ENCODE peak calls at places on chromosomes 13 and 19, in five cellular contexts. J is stimulated activated CD4-positive, alpha-beta T cell treated with anti-CD3 and anti-CD28 coated beads, TNF-alpha, amount 100 ng/mL, for 4 hours; O is activated effector memory CD4-positive, alpha-beta T cell treated with Interleukin-2 at 50 U/mL for 16 hours; K is tibial artery; Q is stimulated activated CD8-positive, alpha-beta memory T cell treated with anti-CD3 and anti-CD28 coated beads, Interleukin-4, amount 100 ng/mL, for 1 hour. W is an unnamed sample.

GRCh38 chr19:35000647-35001501 is 751 bp downstream of the GRAMD1A start:
- DNase-seq in O (peak), K (no peak), Q (no peak), J (no peak), W (no peak)

GRCh38 chr19:6232567-6232966 is 47.2 kb downstream of the MLLT1 start:
- DNase-seq in O (no peak), K (no peak), J (no peak), Q (no peak), W (no peak)

GRCh38 chr19:11577451-11578341 is at the start of gene ACP5:
- DNase-seq in J (no peak), K (no peak), O (no peak), Q (no peak), W (no peak)

GRCh38 chr19:18291590-18292459 is 10.4 kb upstream of the JUND start:
- DNase-seq in Q (no peak), O (peak), J (peak), K (peak), W (no peak)

GRCh38 chr19:34096020-34096915 is 76.0 kb upstream of the LSM14A start:
- DNase-seq in O (no peak), K (no peak), Q (no peak), J (no peak), W (no peak)

GRCh38 chr13:42040730-42041016 is 7.8 kb upstream of the DGKH start:
- DNase-seq in J (no peak), K (no peak), Q (no peak), O (no peak), W (no peak)

GRCh38 chr19:33396701-33397535 is 23.4 kb downstream of the CEBPG start:
- DNase-seq in Q (no peak), O (no peak), J (no peak), K (peak), W (no peak)

GRCh38 chr19:35318679-35319448 is 10.1 kb upstream of the CD22 start:
- DNase-seq in O (no peak), K (peak), J (no peak), Q (no peak), W (peak)

GRCh38 chr13:113119822-113120189 is 2.8 kb upstream of the F10 start:
- DNase-seq in J (no peak), K (no peak), O (no peak), Q (no peak), W (no peak)

GRCh38 chr19:34597596-34597995 is 79.4 kb downstream of the SCGB2B2 start:
- DNase-seq in K (no peak), O (no peak), J (no peak), Q (no peak), W (no peak)

GRCh38 chr19:19262190-19263057 is 10.7 kb downstream of the TM6SF2 start:
- DNase-seq in K (no peak), J (no peak), O (no peak), Q (no peak), W (no peak)

GRCh38 chr19:1904385-1905070 is 671 bp upstream of the ADAT3 start:
- DNase-seq in J (no peak), Q (no peak), O (no peak), K (no peak), W (no peak)

GRCh38 chr13:39379667-39380655 is 223.0 kb downstream of the LHFPL6 start:
- DNase-seq in K (no peak), J (no peak), O (no peak), Q (no peak), W (no peak)

W was measured in GOT3.